ENCODE peak calls at places on chromosomes 12 and 14, in five cellular contexts. M, S, D, H and V are unnamed samples.

GRCh38 chr14:71632440-71632946 is 299.7 kb upstream of the RGS6 start:
- DNase-seq in H (no peak), D (no peak), M (no peak), S (no peak), V (no peak)

GRCh38 chr14:77805703-77806102 is 5.8 kb downstream of the ADCK1 start:
- DNase-seq in D (no peak), M (no peak), S (no peak), H (no peak), V (no peak)

GRCh38 chr12:66024966-66025365 is 105.6 kb downstream of the LLPH start:
- DNase-seq in M (no peak), D (no peak), S (no peak), H (no peak), V (no peak)

GRCh38 chr14:99479903-99480855 is 480 bp downstream of the SETD3 start:
- DNase-seq in D (peak; percentile 36), M (peak; percentile 13), H (no peak), S (peak; percentile 72), V (no peak)

GRCh38 chr12:51751657-51752056 is 96.9 kb downstream of the FIGNL2 start:
- DNase-seq in M (no peak), D (no peak), S (no peak), H (no peak), V (no peak)

GRCh38 chr12:25071366-25071765 is 122.5 kb upstream of the BCAT1 start:
- DNase-seq in S (no peak), M (no peak), H (no peak), D (no peak), V (no peak)

GRCh38 chr12:50763637-50764115 is at the start of gene ATF1:
- DNase-seq in M (peak; percentile 79), H (peak; percentile 73), S (peak; percentile 93), D (peak; percentile 97), V (peak; percentile 61)

GRCh38 chr12:89880695-89881350 is 172.2 kb upstream of the ATP2B1 start:
- DNase-seq in D (no peak), S (no peak), M (no peak), H (peak; percentile 91), V (no peak)

GRCh38 chr12:59193476-59194050 is 273.3 kb upstream of the LRIG3 start:
- DNase-seq in M (no peak), H (no peak), D (no peak), S (no peak), V (no peak)

DNA sequence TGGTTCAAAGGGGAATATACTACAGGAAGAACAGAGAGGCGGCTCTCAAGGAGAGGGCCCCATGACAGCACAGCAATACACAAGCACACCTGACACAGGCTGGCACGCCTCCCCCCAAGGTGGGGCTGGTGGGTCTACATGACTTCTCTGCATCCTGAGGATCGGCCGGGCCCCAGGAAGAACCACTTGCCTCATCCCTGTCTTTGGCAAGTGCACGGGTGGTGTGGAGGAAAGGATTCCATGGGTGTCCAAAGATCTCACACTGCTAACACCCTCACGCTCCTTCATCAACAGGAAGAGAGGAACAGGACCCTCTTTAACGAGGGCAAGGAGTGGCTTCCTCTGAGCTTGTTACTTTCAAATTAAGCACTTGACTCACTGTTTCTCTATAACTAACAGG is 7.3 kb downstream of the VAMP1 start:
- DNase-seq in M (no peak), S (no peak), H (no peak), D (no peak), V (no peak)
- H3K27ac ChIP-seq in M (no peak overlapping the region), S (no peak overlapping the region), H (peak overlapping the region; percentile 89), D (no peak overlapping the region), V (no peak overlapping the region)

DNA sequence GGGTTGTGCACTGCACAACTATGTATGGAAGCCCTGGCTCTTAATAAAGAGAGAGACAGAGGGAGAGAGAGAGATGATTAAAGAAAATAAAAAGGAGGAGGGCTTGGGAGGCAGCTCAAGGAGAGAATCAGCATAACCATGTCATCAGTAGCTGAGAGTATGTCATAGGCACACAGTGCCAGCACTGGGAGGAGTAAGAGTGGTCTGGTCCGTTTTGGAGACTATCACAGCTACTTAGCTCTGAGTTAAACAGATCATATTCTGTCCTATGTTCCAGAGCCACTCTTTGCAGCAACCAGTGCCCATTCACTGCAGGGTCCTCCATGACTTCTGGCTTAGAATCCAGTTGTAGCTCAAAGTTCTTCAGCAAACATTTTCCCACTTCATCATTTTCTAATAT is 59.0 kb downstream of the GTF2A1 start:
- DNase-seq in S (no peak), D (no peak), H (no peak), M (no peak), V (no peak)
- TF ChIP-seq REST in S (no peak), D (no peak), H (no peak), M (no peak), V (no peak)

GRCh38 chr12:91226-91625 is 24.7 kb downstream of the IQSEC3 start:
- DNase-seq in M (no peak), H (no peak), D (no peak), S (no peak), V (no peak)

GRCh38 chr12:87856-88255 is 21.3 kb downstream of the IQSEC3 start:
- DNase-seq in S (no peak), D (no peak), H (no peak), M (no peak), V (no peak)

GRCh38 chr12:93266-94005 is 26.9 kb downstream of the IQSEC3 start:
- DNase-seq in D (no peak), S (no peak), M (no peak), H (no peak), V (no peak)

GRCh38 chr12:87300-87699 is 20.7 kb downstream of the IQSEC3 start:
- DNase-seq in M (no peak), D (no peak), S (no peak), H (no peak), V (no peak)

GRCh38 chr12:89653-90052 is 23.1 kb downstream of the IQSEC3 start:
- DNase-seq in D (no peak), S (no peak), H (no peak), M (no peak), V (no peak)
- H3K27ac ChIP-seq in D (no peak overlapping the region), S (no peak overlapping the region), H (no peak overlapping the region), M (no peak overlapping the region), V (no peak overlapping the region)

DNA sequence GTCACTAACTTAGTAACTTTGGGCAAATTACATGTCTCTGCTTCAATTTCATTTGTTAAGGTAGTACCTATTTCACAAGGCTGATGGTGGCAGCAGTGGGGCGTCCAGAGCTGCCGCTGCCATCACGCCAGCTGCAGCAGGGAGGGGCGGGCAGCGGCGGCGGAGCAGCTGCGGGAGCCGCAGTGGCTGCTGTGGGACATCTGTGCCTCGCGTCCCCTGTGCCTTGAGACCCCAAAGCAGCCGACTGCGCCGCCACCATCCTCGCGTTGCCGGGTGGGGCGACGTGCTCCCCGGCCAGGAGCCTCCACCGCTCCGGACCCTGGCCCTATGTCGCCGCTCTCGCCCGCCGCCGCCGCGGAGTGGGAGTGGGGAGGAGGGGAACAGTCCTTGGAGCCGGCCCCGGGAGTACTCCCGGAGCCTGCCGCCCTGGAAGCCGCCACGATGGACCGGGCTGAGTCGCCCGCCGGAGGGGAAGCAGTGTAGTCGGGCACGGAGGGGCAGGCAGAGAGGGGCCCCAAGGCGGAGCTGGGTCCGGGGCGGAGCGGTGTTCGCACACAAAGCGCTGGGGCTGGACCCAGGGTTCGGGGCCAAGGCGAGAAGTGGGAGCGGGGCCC is 51.4 kb downstream of the A2M start:
- DNase-seq in H (no peak), M (peak; percentile 42), S (peak; percentile 57), D (no peak), V (no peak)
- TF ChIP-seq REST in H (no peak), M (no peak), S (no peak), D (no peak), V (no peak)

GRCh38 chr14:90402009-90402408 is 5.2 kb downstream of the CALM1 start:
- DNase-seq in S (no peak), M (no peak), D (no peak), H (no peak), V (no peak)
- H3K27ac ChIP-seq in S (no peak overlapping the region), M (no peak overlapping the region), D (no peak overlapping the region), H (no peak overlapping the region), V (no peak overlapping the region)